ENCODE peak calls at places on chromosome 18, in six cellular contexts. One of them, this sample, is unnamed.
A peak's percentile ranks its signal among the peaks of the same experiment; 100 is the strongest.

GRCh38 chr18:21761471-21762115 is 21.0 kb downstream of the MIB1 start:
- DNase-seq in astrocyte of the spinal cord: no peak
- DNase-seq in left lung: no peak
- DNase-seq in mesothelial cell of epicardium: no peak
- DNase-seq in Peyer's patch: no peak
- DNase-seq in cardiac fibroblast: no peak
- DNase-seq in this sample: no peak

GRCh38 chr18:9403795-9404564 is 69.4 kb downstream of the TWSG1 start:
- DNase-seq in left lung: no peak
- DNase-seq in Peyer's patch: no peak
- DNase-seq in astrocyte of the spinal cord: no peak
- DNase-seq in cardiac fibroblast: no peak
- DNase-seq in mesothelial cell of epicardium: no peak
- DNase-seq in this sample: no peak

GRCh38 chr18:11850821-11851155 is 425 bp upstream of the CHMP1B start:
- DNase-seq in cardiac fibroblast: peak; percentile 85
- DNase-seq in mesothelial cell of epicardium: no peak
- DNase-seq in left lung: no peak
- DNase-seq in Peyer's patch: no peak
- DNase-seq in astrocyte of the spinal cord: no peak
- DNase-seq in this sample: peak; percentile 45

GRCh38 chr18:35467624-35468016 is 30.1 kb downstream of the INO80C start:
- DNase-seq in Peyer's patch: no peak
- DNase-seq in left lung: no peak
- DNase-seq in astrocyte of the spinal cord: no peak
- DNase-seq in mesothelial cell of epicardium: no peak
- DNase-seq in cardiac fibroblast: no peak
- DNase-seq in this sample: no peak

GRCh38 chr18:51030537-51031258 is 685 bp downstream of the SMAD4 start:
- DNase-seq in Peyer's patch: peak; percentile 67
- DNase-seq in left lung: peak; percentile 78
- DNase-seq in mesothelial cell of epicardium: peak; percentile 81
- DNase-seq in astrocyte of the spinal cord: peak; percentile 59
- DNase-seq in cardiac fibroblast: peak; percentile 51
- DNase-seq in this sample: peak; percentile 59

GRCh38 chr18:48949606-48950535 is 894 bp downstream of the SMAD7 start:
- DNase-seq in mesothelial cell of epicardium: no peak
- DNase-seq in left lung: no peak
- DNase-seq in cardiac fibroblast: peak; percentile 44
- DNase-seq in Peyer's patch: no peak
- DNase-seq in astrocyte of the spinal cord: peak; percentile 53
- DNase-seq in this sample: peak; percentile 75

GRCh38 chr18:71665131-71665530 is 879.0 kb downstream of the CBLN2 start:
- DNase-seq in left lung: no peak
- DNase-seq in astrocyte of the spinal cord: peak; percentile 64
- DNase-seq in Peyer's patch: no peak
- DNase-seq in cardiac fibroblast: peak; percentile 36
- DNase-seq in mesothelial cell of epicardium: no peak
- DNase-seq in this sample: no peak

GRCh38 chr18:31684279-31685096 is at the start of gene B4GALT6:
- DNase-seq in astrocyte of the spinal cord: peak; percentile 43
- DNase-seq in Peyer's patch: no peak
- DNase-seq in left lung: peak; percentile 37
- DNase-seq in cardiac fibroblast: peak; percentile 27
- DNase-seq in mesothelial cell of epicardium: peak; percentile 61
- DNase-seq in this sample: no peak

GRCh38 chr18:11689972-11690570 is 1.0 kb downstream of the GNAL start:
- DNase-seq in mesothelial cell of epicardium: no peak
- DNase-seq in left lung: no peak
- DNase-seq in astrocyte of the spinal cord: peak; percentile 10
- DNase-seq in Peyer's patch: no peak
- DNase-seq in cardiac fibroblast: peak; percentile 6
- DNase-seq in this sample: no peak

GRCh38 chr18:46407471-46408166 is 249.4 kb downstream of the LOXHD1 start:
- DNase-seq in mesothelial cell of epicardium: no peak
- DNase-seq in cardiac fibroblast: peak; percentile 21
- DNase-seq in left lung: no peak
- DNase-seq in Peyer's patch: no peak
- DNase-seq in astrocyte of the spinal cord: peak; percentile 25
- DNase-seq in this sample: no peak

GRCh38 chr18:11946756-11947155 is 34.6 kb upstream of the IMPA2 start:
- DNase-seq in mesothelial cell of epicardium: no peak
- DNase-seq in Peyer's patch: no peak
- DNase-seq in cardiac fibroblast: peak; percentile 72
- DNase-seq in astrocyte of the spinal cord: peak; percentile 81
- DNase-seq in left lung: no peak
- DNase-seq in this sample: peak; percentile 16

GRCh38 chr18:74283255-74283554 is 8.6 kb downstream of the CYB5A start:
- DNase-seq in cardiac fibroblast: no peak
- DNase-seq in mesothelial cell of epicardium: no peak
- DNase-seq in left lung: no peak
- DNase-seq in astrocyte of the spinal cord: no peak
- DNase-seq in Peyer's patch: no peak
- DNase-seq in this sample: peak; percentile 65

GRCh38 chr18:77054606-77055428 is 77.8 kb downstream of the MBP start:
- DNase-seq in mesothelial cell of epicardium: peak; percentile 60
- DNase-seq in Peyer's patch: peak; percentile 93
- DNase-seq in left lung: peak; percentile 90
- DNase-seq in astrocyte of the spinal cord: peak; percentile 94
- DNase-seq in cardiac fibroblast: peak; percentile 87
- DNase-seq in this sample: peak; percentile 63

GRCh38 chr18:41268271-41268670 is 686.8 kb upstream of the PIK3C3 start:
- DNase-seq in left lung: no peak
- DNase-seq in Peyer's patch: no peak
- DNase-seq in cardiac fibroblast: no peak
- DNase-seq in mesothelial cell of epicardium: no peak
- DNase-seq in astrocyte of the spinal cord: no peak
- DNase-seq in this sample: no peak

GRCh38 chr18:71784777-71785176 is 759.4 kb downstream of the CBLN2 start:
- DNase-seq in mesothelial cell of epicardium: no peak
- DNase-seq in left lung: no peak
- DNase-seq in Peyer's patch: no peak
- DNase-seq in cardiac fibroblast: peak; percentile 35
- DNase-seq in astrocyte of the spinal cord: no peak
- DNase-seq in this sample: no peak

GRCh38 chr18:56509656-56510055 is 128.7 kb downstream of the TXNL1 start:
- DNase-seq in left lung: no peak
- DNase-seq in mesothelial cell of epicardium: no peak
- DNase-seq in cardiac fibroblast: no peak
- DNase-seq in Peyer's patch: no peak
- DNase-seq in astrocyte of the spinal cord: peak; percentile 34
- DNase-seq in this sample: no peak

GRCh38 chr18:67266591-67267237 is 249.8 kb downstream of the DSEL start:
- DNase-seq in Peyer's patch: no peak
- DNase-seq in mesothelial cell of epicardium: no peak
- DNase-seq in astrocyte of the spinal cord: peak; percentile 57
- DNase-seq in left lung: no peak
- DNase-seq in cardiac fibroblast: peak; percentile 90
- DNase-seq in this sample: peak; percentile 84

GRCh38 chr18:36693931-36694661 is 134.7 kb downstream of the TPGS2 start:
- DNase-seq in mesothelial cell of epicardium: no peak
- DNase-seq in cardiac fibroblast: no peak
- DNase-seq in Peyer's patch: no peak
- DNase-seq in astrocyte of the spinal cord: peak; percentile 33
- DNase-seq in left lung: no peak
- DNase-seq in this sample: no peak

GRCh38 chr18:64380117-64380516 is 231.2 kb upstream of the LINC00305 start:
- DNase-seq in astrocyte of the spinal cord: no peak
- DNase-seq in cardiac fibroblast: no peak
- DNase-seq in Peyer's patch: no peak
- DNase-seq in left lung: no peak
- DNase-seq in mesothelial cell of epicardium: no peak
- DNase-seq in this sample: no peak

GRCh38 chr18:79365701-79366100 is 30.0 kb upstream of the NFATC1 start:
- DNase-seq in astrocyte of the spinal cord: no peak
- DNase-seq in left lung: no peak
- DNase-seq in mesothelial cell of epicardium: no peak
- DNase-seq in Peyer's patch: no peak
- DNase-seq in cardiac fibroblast: no peak
- DNase-seq in this sample: no peak

GRCh38 chr18:12258719-12259705 is 4.9 kb downstream of the CIDEA start:
- DNase-seq in astrocyte of the spinal cord: no peak
- DNase-seq in Peyer's patch: no peak
- DNase-seq in mesothelial cell of epicardium: no peak
- DNase-seq in cardiac fibroblast: no peak
- DNase-seq in left lung: no peak
- DNase-seq in this sample: no peak

GRCh38 chr18:47032945-47033344 is 2.5 kb downstream of the ELOA2 start:
- DNase-seq in cardiac fibroblast: no peak
- DNase-seq in left lung: no peak
- DNase-seq in astrocyte of the spinal cord: no peak
- DNase-seq in Peyer's patch: no peak
- DNase-seq in mesothelial cell of epicardium: no peak
- DNase-seq in this sample: no peak

GRCh38 chr18:8257851-8258434 is 351.3 kb upstream of the RAB12 start:
- DNase-seq in mesothelial cell of epicardium: no peak
- DNase-seq in cardiac fibroblast: no peak
- DNase-seq in left lung: no peak
- DNase-seq in Peyer's patch: no peak
- DNase-seq in astrocyte of the spinal cord: no peak
- DNase-seq in this sample: no peak

GRCh38 chr18:67425724-67426123 is 90.8 kb downstream of the DSEL start:
- DNase-seq in left lung: no peak
- DNase-seq in cardiac fibroblast: peak; percentile 97
- DNase-seq in astrocyte of the spinal cord: peak; percentile 78
- DNase-seq in mesothelial cell of epicardium: no peak
- DNase-seq in Peyer's patch: no peak
- DNase-seq in this sample: peak; percentile 22

GRCh38 chr18:61892683-61893303 is at the start of gene RNF152:
- DNase-seq in cardiac fibroblast: peak; percentile 34
- DNase-seq in Peyer's patch: no peak
- DNase-seq in mesothelial cell of epicardium: peak; percentile 49
- DNase-seq in astrocyte of the spinal cord: peak; percentile 27
- DNase-seq in left lung: no peak
- DNase-seq in this sample: no peak
- TF ChIP-seq CTCF in cardiac fibroblast: peak; percentile 33
- TF ChIP-seq CTCF in Peyer's patch: no peak
- TF ChIP-seq CTCF in mesothelial cell of epicardium: no peak
- TF ChIP-seq CTCF in astrocyte of the spinal cord: no peak
- TF ChIP-seq CTCF in left lung: no peak
- TF ChIP-seq CTCF in this sample: no peak

GRCh38 chr18:24227976-24228660 is 89.3 kb downstream of the CABYR start:
- DNase-seq in left lung: no peak
- DNase-seq in astrocyte of the spinal cord: peak; percentile 83
- DNase-seq in Peyer's patch: no peak
- DNase-seq in cardiac fibroblast: peak; percentile 63
- DNase-seq in mesothelial cell of epicardium: no peak
- DNase-seq in this sample: peak; percentile 83
- TF ChIP-seq CTCF in left lung: no peak
- TF ChIP-seq CTCF in astrocyte of the spinal cord: no peak
- TF ChIP-seq CTCF in Peyer's patch: no peak
- TF ChIP-seq CTCF in cardiac fibroblast: no peak
- TF ChIP-seq CTCF in mesothelial cell of epicardium: no peak
- TF ChIP-seq CTCF in this sample: no peak

GRCh38 chr18:44599409-44599808 is 81.3 kb upstream of the SETBP1 start:
- DNase-seq in Peyer's patch: no peak
- DNase-seq in astrocyte of the spinal cord: peak; percentile 88
- DNase-seq in mesothelial cell of epicardium: no peak
- DNase-seq in left lung: no peak
- DNase-seq in cardiac fibroblast: no peak
- DNase-seq in this sample: no peak
- TF ChIP-seq CTCF in Peyer's patch: no peak
- TF ChIP-seq CTCF in astrocyte of the spinal cord: no peak
- TF ChIP-seq CTCF in mesothelial cell of epicardium: no peak
- TF ChIP-seq CTCF in left lung: no peak
- TF ChIP-seq CTCF in cardiac fibroblast: no peak
- TF ChIP-seq CTCF in this sample: no peak

GRCh38 chr18:14074187-14074586 is 58.0 kb downstream of the ZNF519 start:
- DNase-seq in mesothelial cell of epicardium: no peak
- DNase-seq in cardiac fibroblast: no peak
- DNase-seq in left lung: no peak
- DNase-seq in Peyer's patch: no peak
- DNase-seq in astrocyte of the spinal cord: no peak
- DNase-seq in this sample: no peak
- TF ChIP-seq CTCF in mesothelial cell of epicardium: no peak
- TF ChIP-seq CTCF in cardiac fibroblast: no peak
- TF ChIP-seq CTCF in left lung: no peak
- TF ChIP-seq CTCF in Peyer's patch: no peak
- TF ChIP-seq CTCF in astrocyte of the spinal cord: peak; percentile 20
- TF ChIP-seq CTCF in this sample: peak; percentile 35

GRCh38 chr18:3293196-3293951 is 31.4 kb downstream of the MYL12B start:
- DNase-seq in left lung: no peak
- DNase-seq in mesothelial cell of epicardium: no peak
- DNase-seq in cardiac fibroblast: no peak
- DNase-seq in astrocyte of the spinal cord: no peak
- DNase-seq in Peyer's patch: no peak
- DNase-seq in this sample: no peak

GRCh38 chr18:3294435-3295080 is 32.6 kb downstream of the MYL12B start:
- DNase-seq in mesothelial cell of epicardium: no peak
- DNase-seq in cardiac fibroblast: peak; percentile 75
- DNase-seq in astrocyte of the spinal cord: no peak
- DNase-seq in Peyer's patch: no peak
- DNase-seq in left lung: no peak
- DNase-seq in this sample: no peak

DNA sequence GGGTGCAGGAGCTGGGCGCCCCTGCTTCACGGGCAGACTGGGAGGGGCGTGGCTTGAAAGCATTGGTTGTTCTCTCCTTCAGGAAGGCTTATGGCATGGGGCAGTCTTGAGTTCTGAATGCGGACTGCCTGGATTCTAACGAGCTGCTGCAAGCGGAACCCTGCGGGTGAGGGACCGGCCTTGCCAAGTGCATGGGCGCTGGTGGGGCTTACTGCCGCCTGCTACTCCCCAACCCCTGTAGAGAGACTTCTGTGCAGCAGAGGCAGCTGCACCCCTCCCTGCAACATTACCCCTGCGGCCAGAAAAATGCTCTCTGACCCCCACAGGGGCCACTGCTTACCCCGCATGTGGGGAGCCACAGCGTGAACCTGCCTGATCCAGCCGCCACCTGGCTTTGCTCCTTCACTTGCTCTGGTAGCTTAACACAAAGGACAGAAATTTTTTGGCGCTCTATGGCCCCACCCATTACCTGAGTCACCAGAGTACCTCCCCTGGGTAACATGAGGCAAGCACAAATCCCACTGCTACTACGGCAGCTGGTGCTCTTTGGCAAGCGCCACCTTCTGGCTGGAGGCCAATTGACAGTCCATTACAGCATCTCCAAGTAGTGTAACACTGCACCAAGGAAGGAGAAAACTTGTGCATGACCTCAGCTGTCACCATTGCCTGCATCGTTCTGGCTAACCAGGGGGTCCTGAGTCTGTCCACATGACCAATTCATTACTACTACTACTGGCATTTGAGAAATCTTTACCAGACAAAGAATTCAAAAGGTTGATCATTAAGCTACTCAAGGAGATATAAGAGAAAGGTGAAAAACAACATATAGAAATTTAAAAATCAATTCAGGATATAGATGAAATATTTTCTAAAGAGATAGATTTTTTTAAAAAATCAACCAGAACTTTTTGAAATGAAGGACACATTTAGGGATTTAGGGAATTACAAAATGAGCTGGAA is 35.4 kb downstream of the MYL12B start:
- DNase-seq in astrocyte of the spinal cord: peak; percentile 93
- DNase-seq in Peyer's patch: peak; percentile 94
- DNase-seq in left lung: peak; percentile 91
- DNase-seq in cardiac fibroblast: peak; percentile 94
- DNase-seq in mesothelial cell of epicardium: peak; percentile 85
- DNase-seq in this sample: peak; percentile 95
- TF ChIP-seq CTCF in astrocyte of the spinal cord: peak; percentile 66
- TF ChIP-seq CTCF in Peyer's patch: peak; percentile 67
- TF ChIP-seq CTCF in left lung: peak; percentile 46
- TF ChIP-seq CTCF in cardiac fibroblast: peak; percentile 29
- TF ChIP-seq CTCF in mesothelial cell of epicardium: peak; percentile 40
- TF ChIP-seq CTCF in this sample: peak; percentile 72